ENCODE peak calls at places on chromosomes 11 and 22, in seven cellular contexts. E is nucleus accumbens, I is NCI-H187 treated with DMSO at 0.1 percent for 48 hours, T is mammary epithelial cell, F is ELR, S is coronary artery, N is A172. K is an unnamed sample.

GRCh38 chr11:69905611-69906452 is 86.6 kb upstream of the FGF3 start:
- DNase-seq in E (no peak), I (no peak), T (no peak), F (no peak), S (no peak), N (no peak), K (no peak)

GRCh38 chr11:125720781-125721180 is 25.3 kb upstream of the PATE1 start:
- DNase-seq in E (no peak), I (no peak), T (no peak), F (peak), S (no peak), N (peak), K (no peak)

GRCh38 chr11:18243783-18244362 is 4.6 kb downstream of the SAA2 start:
- DNase-seq in E (no peak), I (peak), T (peak), F (peak), S (no peak), N (peak), K (peak)

GRCh38 chr11:15127341-15127740 is 12.6 kb downstream of the INSC start:
- DNase-seq in E (no peak), I (no peak), T (peak), F (peak), S (no peak), N (no peak), K (peak)

GRCh38 chr22:28547132-28547842 is 132.4 kb downstream of the TTC28 start:
- DNase-seq in E (no peak), I (no peak), T (no peak), F (peak), S (no peak), N (peak), K (peak)

GRCh38 chr11:2273771-2274170 is 3.4 kb upstream of the ASCL2 start:
- DNase-seq in E (no peak), I (no peak), T (no peak), F (no peak), S (no peak), N (no peak), K (peak)

GRCh38 chr11:10858505-10859360 is 880 bp upstream of the ZBED5 start:
- DNase-seq in E (peak), I (no peak), T (no peak), F (no peak), S (peak), N (no peak), K (peak)

GRCh38 chr22:46966495-46966845 is 204.0 kb downstream of the TBC1D22A start:
- DNase-seq in E (no peak), I (no peak), T (no peak), F (no peak), S (no peak), N (no peak), K (no peak)

K was measured in bronchial epithelial cell.